ENCODE peak calls at places on chromosome 21, in eight cellular contexts. L is RWPE1, E is HFF-Myc, N is GM20000, F is WTC11, A is heart left ventricle, Q is tibial artery, W is Calu3. J is an unnamed sample.

GRCh38 chr21:43814215-43815106 is 25.1 kb downstream of the RRP1 start:
- DNase-seq in L (no peak), E (no peak), N (no peak), F (no peak), A (no peak), Q (no peak), W (no peak), J (no peak)

GRCh38 chr21:29217818-29218252 is 80.9 kb upstream of the BACH1 start:
- DNase-seq in L (peak), E (peak), N (no peak), F (no peak), A (no peak), Q (no peak), W (peak), J (no peak)

GRCh38 chr21:37866027-37866426 is 50.2 kb downstream of the KCNJ6 start:
- DNase-seq in L (no peak), E (no peak), N (no peak), F (no peak), A (no peak), Q (no peak), W (no peak), J (no peak)

GRCh38 chr21:15020797-15021196 is 44.0 kb downstream of the NRIP1 start:
- DNase-seq in L (no peak), E (no peak), N (no peak), F (no peak), A (no peak), Q (no peak), W (no peak), J (no peak)

GRCh38 chr21:43645414-43645891 is 13.8 kb downstream of the HSF2BP start:
- DNase-seq in L (peak), E (peak), N (peak), F (peak), A (peak), Q (peak), W (peak), J (peak)

GRCh38 chr21:46459356-46460112 is 843 bp downstream of the DIP2A start:
- DNase-seq in L (peak), E (no peak), N (no peak), F (peak), A (peak), Q (peak), W (peak), J (peak)

GRCh38 chr21:45544449-45545235 is 2.4 kb upstream of the SLC19A1 start:
- DNase-seq in L (no peak), E (no peak), N (peak), F (no peak), A (peak), Q (no peak), W (no peak), J (no peak)

GRCh38 chr21:41641821-41642368 is 125.0 kb downstream of the RIPK4 start:
- DNase-seq in L (peak), E (peak), N (no peak), F (no peak), A (peak), Q (peak), W (peak), J (no peak)

GRCh38 chr21:41634211-41634694 is 126.3 kb upstream of the TMPRSS2 start:
- DNase-seq in L (peak), E (no peak), N (no peak), F (no peak), A (no peak), Q (no peak), W (peak), J (no peak)

GRCh38 chr21:43866233-43866632 is 1.2 kb downstream of the AGPAT3 start:
- DNase-seq in L (no peak), E (peak), N (peak), F (no peak), A (peak), Q (no peak), W (no peak), J (peak)

GRCh38 chr21:36027352-36027751 is 33.0 kb downstream of the SETD4 start:
- DNase-seq in L (no peak), E (no peak), N (no peak), F (no peak), A (no peak), Q (no peak), W (no peak), J (no peak)

GRCh38 chr21:25963186-25963585 is 207.4 kb downstream of the APP start:
- DNase-seq in L (peak), E (no peak), N (no peak), F (no peak), A (no peak), Q (no peak), W (peak), J (no peak)

GRCh38 chr21:35565204-35565611 is 495.1 kb downstream of the SETD4 start:
- DNase-seq in L (peak), E (peak), N (no peak), F (no peak), A (peak), Q (peak), W (peak), J (no peak)

GRCh38 chr21:39579734-39580332 is 32.9 kb upstream of the B3GALT5 start:
- DNase-seq in L (no peak), E (no peak), N (no peak), F (no peak), A (no peak), Q (no peak), W (no peak), J (no peak)

GRCh38 chr21:36873511-36873910 is 93.0 kb downstream of the HLCS start:
- DNase-seq in L (no peak), E (no peak), N (no peak), F (no peak), A (no peak), Q (no peak), W (no peak), J (no peak)

GRCh38 chr21:36849461-36849860 is 117.0 kb downstream of the HLCS start:
- DNase-seq in L (no peak), E (no peak), N (no peak), F (no peak), A (no peak), Q (no peak), W (no peak), J (no peak)

GRCh38 chr21:42071146-42071737 is at the start of gene UMODL1:
- DNase-seq in L (no peak), E (no peak), N (no peak), F (no peak), A (no peak), Q (no peak), W (no peak), J (no peak)

GRCh38 chr21:35882791-35883240 is 177.5 kb downstream of the SETD4 start:
- DNase-seq in L (no peak), E (peak), N (no peak), F (no peak), A (no peak), Q (no peak), W (no peak), J (no peak)

GRCh38 chr21:44475266-44475665 is 20.0 kb downstream of the LRRC3 start:
- DNase-seq in L (no peak), E (no peak), N (no peak), F (no peak), A (no peak), Q (no peak), W (no peak), J (no peak)

GRCh38 chr21:42227909-42228708 is 9.2 kb downstream of the ABCG1 start:
- DNase-seq in L (peak), E (peak), N (peak), F (peak), A (peak), Q (peak), W (peak), J (peak)

GRCh38 chr21:20999567-21000169 is 1.5 kb downstream of the NCAM2 start:
- DNase-seq in L (peak), E (peak), N (peak), F (peak), A (peak), Q (no peak), W (no peak), J (peak)

GRCh38 chr21:32475162-32475812 is 62.8 kb downstream of the EVA1C start:
- DNase-seq in L (no peak), E (peak), N (no peak), F (no peak), A (no peak), Q (no peak), W (no peak), J (no peak)

GRCh38 chr21:45935628-45936027 is 45.9 kb upstream of the COL6A1 start:
- DNase-seq in L (no peak), E (no peak), N (no peak), F (no peak), A (no peak), Q (no peak), W (no peak), J (no peak)

GRCh38 chr21:36260030-36260787 is 59.8 kb upstream of the MORC3 start:
- DNase-seq in L (peak), E (peak), N (peak), F (peak), A (peak), Q (peak), W (peak), J (peak)

GRCh38 chr21:45393021-45393420 is 11.9 kb upstream of the COL18A1 start:
- DNase-seq in L (no peak), E (no peak), N (no peak), F (no peak), A (no peak), Q (peak), W (no peak), J (no peak)

GRCh38 chr21:34909492-34910292 is 139.4 kb downstream of the RUNX1 start:
- DNase-seq in L (no peak), E (no peak), N (no peak), F (no peak), A (no peak), Q (no peak), W (no peak), J (no peak)

GRCh38 chr21:42384999-42385398 is 10.9 kb downstream of the TMPRSS3 start:
- DNase-seq in L (no peak), E (no peak), N (no peak), F (no peak), A (no peak), Q (no peak), W (peak), J (no peak)

GRCh38 chr21:37373539-37373938 is 7.0 kb downstream of the DYRK1A start:
- DNase-seq in L (peak), E (no peak), N (no peak), F (no peak), A (no peak), Q (no peak), W (no peak), J (no peak)

GRCh38 chr21:38680401-38680800 is 125.3 kb upstream of the ETS2 start:
- DNase-seq in L (no peak), E (no peak), N (no peak), F (no peak), A (no peak), Q (no peak), W (no peak), J (no peak)

GRCh38 chr21:16377120-16377658 is 647.4 kb downstream of the USP25 start:
- DNase-seq in L (no peak), E (no peak), N (no peak), F (no peak), A (no peak), Q (no peak), W (no peak), J (no peak)
- TF ChIP-seq CTCF in L (no peak), E (no peak), N (no peak), F (no peak), A (no peak), Q (no peak), W (no peak), J (no peak)

GRCh38 chr21:18517905-18518566 is 114.5 kb upstream of the TMPRSS15 start:
- DNase-seq in L (no peak), E (no peak), N (no peak), F (no peak), A (no peak), Q (no peak), W (no peak), J (no peak)

GRCh38 chr21:18521204-18521603 is 117.6 kb upstream of the TMPRSS15 start:
- DNase-seq in L (no peak), E (no peak), N (no peak), F (no peak), A (no peak), Q (no peak), W (no peak), J (no peak)

GRCh38 chr21:18524097-18524496 is 120.5 kb upstream of the TMPRSS15 start:
- DNase-seq in L (no peak), E (no peak), N (no peak), F (no peak), A (no peak), Q (no peak), W (no peak), J (no peak)

GRCh38 chr21:18522181-18522771 is 118.7 kb upstream of the TMPRSS15 start:
- DNase-seq in L (no peak), E (no peak), N (no peak), F (no peak), A (no peak), Q (no peak), W (no peak), J (no peak)
- TF ChIP-seq CTCF in L (no peak), E (no peak), N (no peak), F (no peak), A (peak), Q (no peak), W (no peak), J (no peak)

GRCh38 chr21:27528697-27529096 is 561.8 kb upstream of the ADAMTS5 start:
- DNase-seq in L (no peak), E (no peak), N (no peak), F (no peak), A (no peak), Q (no peak), W (no peak), J (no peak)
- TF ChIP-seq CTCF in L (no peak), E (no peak), N (no peak), F (no peak), A (no peak), Q (no peak), W (no peak), J (no peak)

GRCh38 chr21:17607684-17608083 is 5.0 kb downstream of the BTG3 start:
- DNase-seq in L (no peak), E (no peak), N (no peak), F (no peak), A (no peak), Q (no peak), W (no peak), J (no peak)
- TF ChIP-seq CTCF in L (no peak), E (no peak), N (no peak), F (no peak), A (no peak), Q (no peak), W (no peak), J (no peak)

J was measured in GM13976.